ENCODE peak calls at places on chromosomes 7 and 10, in seven cellular contexts. N is C1 segment of cervical spinal cord, G is T-cell, C is NCI-H1092 treated with DMSO at 0.1 percent for 48 hours, S is ELR, Z is NCI-H1417, L is brain microvascular endothelial cell. D is an unnamed sample.

GRCh38 chr10:86958831-86959736 is 685 bp downstream of the SNCG start:
- DNase-seq in N (no peak), G (no peak), C (no peak), S (peak), Z (no peak), L (peak), D (no peak)

GRCh38 chr10:117597216-117597615 is 54.7 kb downstream of the EMX2 start:
- DNase-seq in N (no peak), G (no peak), C (no peak), S (peak), Z (no peak), L (no peak), D (no peak)

GRCh38 chr7:124992881-124993562 is 63.4 kb upstream of the POT1 start:
- DNase-seq in N (no peak), G (no peak), C (no peak), S (peak), Z (no peak), L (peak), D (no peak)

GRCh38 chr10:94274142-94274787 is 88.5 kb downstream of the NOC3L start:
- DNase-seq in N (no peak), G (no peak), C (no peak), S (no peak), Z (no peak), L (no peak), D (no peak)

GRCh38 chr7:51235593-51236313 is 80.9 kb downstream of the COBL start:
- DNase-seq in N (no peak), G (no peak), C (no peak), S (no peak), Z (no peak), L (no peak), D (no peak)

GRCh38 chr7:157719008-157719682 is 382.3 kb downstream of the DNAJB6 start:
- DNase-seq in N (no peak), G (no peak), C (no peak), S (no peak), Z (no peak), L (no peak), D (no peak)

GRCh38 chr10:117166420-117167345 is 28.6 kb upstream of the VAX1 start:
- DNase-seq in N (no peak), G (no peak), C (no peak), S (no peak), Z (no peak), L (no peak), D (no peak)

GRCh38 chr7:18961997-18962396 is 155.4 kb downstream of the TWIST1 start:
- DNase-seq in N (no peak), G (no peak), C (no peak), S (peak), Z (no peak), L (no peak), D (no peak)

GRCh38 chr10:24849537-24850299 is 102.7 kb downstream of the PRTFDC1 start:
- DNase-seq in N (no peak), G (no peak), C (no peak), S (no peak), Z (peak), L (no peak), D (no peak)

GRCh38 chr10:10911471-10911921 is 106.2 kb upstream of the CELF2 start:
- DNase-seq in N (no peak), G (no peak), C (no peak), S (peak), Z (no peak), L (peak), D (no peak)

GRCh38 chr10:125331056-125331455 is 170.7 kb upstream of the CTBP2 start:
- DNase-seq in N (peak), G (no peak), C (no peak), S (no peak), Z (no peak), L (no peak), D (no peak)

GRCh38 chr7:94333810-94334209 is 60.9 kb upstream of the COL1A2 start:
- DNase-seq in N (no peak), G (no peak), C (no peak), S (no peak), Z (no peak), L (no peak), D (no peak)

GRCh38 chr7:17369686-17370426 is 71.4 kb downstream of the AHR start:
- DNase-seq in N (no peak), G (no peak), C (no peak), S (peak), Z (no peak), L (peak), D (no peak)

D was measured in DMS153.